ENCODE peak calls at places on chromosomes 16 and 17, in ten cellular contexts. One of them, this sample, is unnamed.
A peak's percentile ranks its signal among the peaks of the same experiment; 100 is the strongest.

GRCh38 chr16:54285414-54286066 is 1.0 kb downstream of the IRX3 start:
- DNase-seq in NCI-H1930: no peak
- DNase-seq in activated T-helper 1 cell treated with Interleukin-2 at 50 U/mL for 16 hours: no peak
- DNase-seq in nephron progenitor cell: peak; percentile 49
- DNase-seq in cardiac muscle cell: peak; percentile 50
- DNase-seq in amniotic stem cell: no peak
- DNase-seq in MCF 10A: peak; percentile 60
- DNase-seq in anterior cingulate cortex: no peak
- DNase-seq in endothelial cell of umbilical vein: no peak
- DNase-seq in breast epithelium: peak; percentile 50
- DNase-seq in this sample: no peak

GRCh38 chr16:83689385-83689831 is 118.4 kb upstream of the HSBP1 start:
- DNase-seq in cardiac muscle cell: peak; percentile 96
- DNase-seq in NCI-H1930: no peak
- DNase-seq in amniotic stem cell: peak; percentile 81
- DNase-seq in breast epithelium: no peak
- DNase-seq in nephron progenitor cell: no peak
- DNase-seq in MCF 10A: peak; percentile 89
- DNase-seq in anterior cingulate cortex: no peak
- DNase-seq in endothelial cell of umbilical vein: peak; percentile 3
- DNase-seq in activated T-helper 1 cell treated with Interleukin-2 at 50 U/mL for 16 hours: no peak
- DNase-seq in this sample: peak; percentile 3

GRCh38 chr17:337866-338265 is 14.7 kb downstream of the RPH3AL start:
- DNase-seq in MCF 10A: no peak
- DNase-seq in cardiac muscle cell: no peak
- DNase-seq in NCI-H1930: no peak
- DNase-seq in breast epithelium: no peak
- DNase-seq in anterior cingulate cortex: peak; percentile 31
- DNase-seq in endothelial cell of umbilical vein: no peak
- DNase-seq in activated T-helper 1 cell treated with Interleukin-2 at 50 U/mL for 16 hours: no peak
- DNase-seq in amniotic stem cell: no peak
- DNase-seq in nephron progenitor cell: no peak
- DNase-seq in this sample: no peak

GRCh38 chr17:32253117-32253611 is 12.5 kb upstream of the RHBDL3 start:
- DNase-seq in anterior cingulate cortex: peak; percentile 83
- DNase-seq in cardiac muscle cell: peak; percentile 82
- DNase-seq in amniotic stem cell: peak; percentile 67
- DNase-seq in MCF 10A: peak; percentile 82
- DNase-seq in activated T-helper 1 cell treated with Interleukin-2 at 50 U/mL for 16 hours: peak; percentile 27
- DNase-seq in breast epithelium: peak; percentile 63
- DNase-seq in endothelial cell of umbilical vein: peak; percentile 77
- DNase-seq in NCI-H1930: peak; percentile 69
- DNase-seq in nephron progenitor cell: peak; percentile 84
- DNase-seq in this sample: peak; percentile 68

GRCh38 chr16:81798311-81799137 is 19.4 kb downstream of the PLCG2 start:
- DNase-seq in breast epithelium: no peak
- DNase-seq in NCI-H1930: no peak
- DNase-seq in activated T-helper 1 cell treated with Interleukin-2 at 50 U/mL for 16 hours: no peak
- DNase-seq in MCF 10A: no peak
- DNase-seq in nephron progenitor cell: no peak
- DNase-seq in endothelial cell of umbilical vein: no peak
- DNase-seq in anterior cingulate cortex: no peak
- DNase-seq in amniotic stem cell: no peak
- DNase-seq in cardiac muscle cell: no peak
- DNase-seq in this sample: no peak

GRCh38 chr17:13601776-13602551 is at the start of gene HS3ST3A1:
- DNase-seq in MCF 10A: peak; percentile 78
- DNase-seq in cardiac muscle cell: peak; percentile 90
- DNase-seq in nephron progenitor cell: peak; percentile 88
- DNase-seq in activated T-helper 1 cell treated with Interleukin-2 at 50 U/mL for 16 hours: no peak
- DNase-seq in NCI-H1930: peak; percentile 48
- DNase-seq in anterior cingulate cortex: no peak
- DNase-seq in endothelial cell of umbilical vein: no peak
- DNase-seq in amniotic stem cell: peak; percentile 47
- DNase-seq in breast epithelium: no peak
- DNase-seq in this sample: no peak

GRCh38 chr16:55478827-55479559 is at the start of gene MMP2:
- DNase-seq in anterior cingulate cortex: no peak
- DNase-seq in nephron progenitor cell: peak; percentile 74
- DNase-seq in NCI-H1930: no peak
- DNase-seq in breast epithelium: no peak
- DNase-seq in amniotic stem cell: peak; percentile 7
- DNase-seq in MCF 10A: no peak
- DNase-seq in activated T-helper 1 cell treated with Interleukin-2 at 50 U/mL for 16 hours: no peak
- DNase-seq in endothelial cell of umbilical vein: peak; percentile 67
- DNase-seq in cardiac muscle cell: peak; percentile 91
- DNase-seq in this sample: no peak

GRCh38 chr17:42167807-42168206 is 13.0 kb upstream of the RAB5C start:
- DNase-seq in MCF 10A: no peak
- DNase-seq in breast epithelium: no peak
- DNase-seq in activated T-helper 1 cell treated with Interleukin-2 at 50 U/mL for 16 hours: no peak
- DNase-seq in cardiac muscle cell: no peak
- DNase-seq in anterior cingulate cortex: no peak
- DNase-seq in NCI-H1930: no peak
- DNase-seq in amniotic stem cell: no peak
- DNase-seq in nephron progenitor cell: no peak
- DNase-seq in endothelial cell of umbilical vein: no peak
- DNase-seq in this sample: no peak

GRCh38 chr17:35006961-35007360 is 26.6 kb downstream of the LIG3 start:
- DNase-seq in activated T-helper 1 cell treated with Interleukin-2 at 50 U/mL for 16 hours: no peak
- DNase-seq in nephron progenitor cell: no peak
- DNase-seq in NCI-H1930: no peak
- DNase-seq in breast epithelium: no peak
- DNase-seq in anterior cingulate cortex: no peak
- DNase-seq in amniotic stem cell: no peak
- DNase-seq in endothelial cell of umbilical vein: no peak
- DNase-seq in cardiac muscle cell: no peak
- DNase-seq in MCF 10A: no peak
- DNase-seq in this sample: no peak

GRCh38 chr17:61843435-61843834 is 19.9 kb downstream of the BRIP1 start:
- DNase-seq in breast epithelium: no peak
- DNase-seq in amniotic stem cell: no peak
- DNase-seq in anterior cingulate cortex: no peak
- DNase-seq in cardiac muscle cell: no peak
- DNase-seq in nephron progenitor cell: no peak
- DNase-seq in MCF 10A: no peak
- DNase-seq in activated T-helper 1 cell treated with Interleukin-2 at 50 U/mL for 16 hours: no peak
- DNase-seq in endothelial cell of umbilical vein: no peak
- DNase-seq in NCI-H1930: no peak
- DNase-seq in this sample: no peak

GRCh38 chr17:40547079-40547784 is 18.0 kb downstream of the CCR7 start:
- DNase-seq in nephron progenitor cell: no peak
- DNase-seq in anterior cingulate cortex: no peak
- DNase-seq in activated T-helper 1 cell treated with Interleukin-2 at 50 U/mL for 16 hours: peak; percentile 59
- DNase-seq in cardiac muscle cell: no peak
- DNase-seq in breast epithelium: peak; percentile 88
- DNase-seq in NCI-H1930: peak; percentile 6
- DNase-seq in amniotic stem cell: no peak
- DNase-seq in MCF 10A: peak; percentile 92
- DNase-seq in endothelial cell of umbilical vein: no peak
- DNase-seq in this sample: no peak

GRCh38 chr17:48643697-48644012 is 17.5 kb upstream of the HOXB9 start:
- DNase-seq in endothelial cell of umbilical vein: no peak
- DNase-seq in NCI-H1930: no peak
- DNase-seq in breast epithelium: no peak
- DNase-seq in activated T-helper 1 cell treated with Interleukin-2 at 50 U/mL for 16 hours: no peak
- DNase-seq in amniotic stem cell: no peak
- DNase-seq in MCF 10A: no peak
- DNase-seq in cardiac muscle cell: no peak
- DNase-seq in nephron progenitor cell: no peak
- DNase-seq in anterior cingulate cortex: no peak
- DNase-seq in this sample: no peak

GRCh38 chr17:1511756-1512321 is 4.6 kb downstream of the INPP5K start:
- DNase-seq in anterior cingulate cortex: no peak
- DNase-seq in activated T-helper 1 cell treated with Interleukin-2 at 50 U/mL for 16 hours: no peak
- DNase-seq in NCI-H1930: no peak
- DNase-seq in MCF 10A: peak; percentile 82
- DNase-seq in nephron progenitor cell: no peak
- DNase-seq in amniotic stem cell: no peak
- DNase-seq in breast epithelium: peak; percentile 59
- DNase-seq in cardiac muscle cell: peak; percentile 58
- DNase-seq in endothelial cell of umbilical vein: peak; percentile 49
- DNase-seq in this sample: no peak

GRCh38 chr16:56246051-56246817 is 54.9 kb downstream of the GNAO1 start:
- DNase-seq in NCI-H1930: no peak
- DNase-seq in endothelial cell of umbilical vein: no peak
- DNase-seq in MCF 10A: peak; percentile 93
- DNase-seq in nephron progenitor cell: peak; percentile 38
- DNase-seq in cardiac muscle cell: no peak
- DNase-seq in breast epithelium: peak; percentile 55
- DNase-seq in amniotic stem cell: no peak
- DNase-seq in activated T-helper 1 cell treated with Interleukin-2 at 50 U/mL for 16 hours: no peak
- DNase-seq in anterior cingulate cortex: peak; percentile 68
- DNase-seq in this sample: no peak

GRCh38 chr17:48915459-48916282 is 7.5 kb downstream of the UBE2Z start:
- DNase-seq in amniotic stem cell: peak; percentile 72
- DNase-seq in NCI-H1930: no peak
- DNase-seq in nephron progenitor cell: no peak
- DNase-seq in MCF 10A: peak; percentile 94
- DNase-seq in activated T-helper 1 cell treated with Interleukin-2 at 50 U/mL for 16 hours: no peak
- DNase-seq in cardiac muscle cell: peak; percentile 78
- DNase-seq in anterior cingulate cortex: no peak
- DNase-seq in endothelial cell of umbilical vein: peak; percentile 47
- DNase-seq in breast epithelium: no peak
- DNase-seq in this sample: no peak

GRCh38 chr16:75110637-75111513 is 5.7 kb downstream of the LDHD start:
- DNase-seq in breast epithelium: peak; percentile 80
- DNase-seq in cardiac muscle cell: peak; percentile 94
- DNase-seq in NCI-H1930: peak; percentile 60
- DNase-seq in amniotic stem cell: peak; percentile 77
- DNase-seq in activated T-helper 1 cell treated with Interleukin-2 at 50 U/mL for 16 hours: peak; percentile 62
- DNase-seq in endothelial cell of umbilical vein: peak; percentile 85
- DNase-seq in nephron progenitor cell: peak; percentile 83
- DNase-seq in MCF 10A: peak; percentile 92
- DNase-seq in anterior cingulate cortex: peak; percentile 85
- DNase-seq in this sample: peak; percentile 84

GRCh38 chr16:53614346-53614745 is 89.3 kb downstream of the RPGRIP1L start:
- DNase-seq in activated T-helper 1 cell treated with Interleukin-2 at 50 U/mL for 16 hours: no peak
- DNase-seq in endothelial cell of umbilical vein: peak; percentile 68
- DNase-seq in cardiac muscle cell: peak; percentile 9
- DNase-seq in amniotic stem cell: no peak
- DNase-seq in breast epithelium: no peak
- DNase-seq in NCI-H1930: no peak
- DNase-seq in nephron progenitor cell: no peak
- DNase-seq in MCF 10A: peak; percentile 4
- DNase-seq in anterior cingulate cortex: no peak
- DNase-seq in this sample: no peak

GRCh38 chr17:81612172-81612571 is 24.7 kb downstream of the NPLOC4 start:
- DNase-seq in cardiac muscle cell: no peak
- DNase-seq in nephron progenitor cell: no peak
- DNase-seq in amniotic stem cell: no peak
- DNase-seq in breast epithelium: no peak
- DNase-seq in NCI-H1930: no peak
- DNase-seq in MCF 10A: no peak
- DNase-seq in anterior cingulate cortex: no peak
- DNase-seq in endothelial cell of umbilical vein: no peak
- DNase-seq in activated T-helper 1 cell treated with Interleukin-2 at 50 U/mL for 16 hours: no peak
- DNase-seq in this sample: no peak

This sample was measured in LoVo.